ENCODE peak calls at places on chromosomes 7 and 10, in six cellular contexts. L, Z, C, P, N and G are unnamed samples.

GRCh38 chr10:103682042-103682441 is 173.3 kb downstream of the SH3PXD2A start:
- DNase-seq in N (no peak), P (no peak), Z (no peak), C (no peak), L (no peak), G (peak)

GRCh38 chr7:47725031-47725780 is 143.3 kb upstream of the TNS3 start:
- DNase-seq in N (no peak), C (no peak), L (no peak), Z (no peak), P (no peak), G (no peak)

GRCh38 chr7:137402535-137403258 is 59.2 kb upstream of the PTN start:
- DNase-seq in Z (no peak), C (no peak), N (no peak), L (peak), P (no peak), G (no peak)

GRCh38 chr10:48215148-48215982 is 59.1 kb downstream of the FRMPD2 start:
- DNase-seq in C (no peak), N (no peak), Z (peak), L (no peak), P (no peak), G (no peak)

GRCh38 chr10:92965314-92965713 is 95.3 kb upstream of the CYP26C1 start:
- DNase-seq in N (no peak), Z (peak), L (no peak), C (no peak), P (no peak), G (peak)

GRCh38 chr7:34851431-34851830 is 185.9 kb downstream of the DPY19L1 start:
- DNase-seq in L (no peak), Z (no peak), N (no peak), C (no peak), P (no peak), G (no peak)

GRCh38 chr7:49631071-49631826 is 142.2 kb upstream of the VWC2 start:
- DNase-seq in N (no peak), C (no peak), P (no peak), L (peak), Z (no peak), G (no peak)

GRCh38 chr7:50661345-50662058 is 96.3 kb upstream of the DDC start:
- DNase-seq in L (no peak), N (no peak), C (no peak), P (no peak), Z (no peak), G (no peak)